ENCODE peak calls at places on chromosome 14, in nine cellular contexts. O is lower lobe of right lung; R is naive thymus-derived CD8-positive, alpha-beta T cell; C is stimulated activated naive B cell treated with anti-CD40 and anti-IgM and Interleukin-4, amounts not matched to agents 10 μg/mL and 1 μg/mL and 100 μg/mL, for 72 hours; F is NCI-H2081; B is CD8-positive, alpha-beta memory T cell; D is iris pigment epithelial cell; I is tibial artery; K is amniotic stem cell. A is an unnamed sample.
A peak's percentile ranks its signal among the peaks of the same experiment; 100 is the strongest.

GRCh38 chr14:30610719-30611388 is 11.3 kb upstream of the SCFD1 start:
- DNase-seq in D (peak; percentile 88), O (peak; percentile 58), K (peak; percentile 18), C (no peak), B (peak; percentile 51), F (peak; percentile 82), R (no peak), I (no peak), A (peak; percentile 63)

GRCh38 chr14:64826333-64826732 is 53.4 kb downstream of the SPTB start:
- DNase-seq in B (no peak), D (no peak), I (no peak), C (no peak), R (no peak), O (no peak), F (no peak), K (no peak), A (no peak)

GRCh38 chr14:21026988-21027315 is 2.1 kb upstream of the NDRG2 start:
- DNase-seq in O (no peak), R (no peak), F (no peak), D (no peak), K (no peak), I (no peak), C (no peak), B (no peak), A (peak; percentile 27)

GRCh38 chr14:96108061-96108795 is 69.1 kb downstream of the C14orf132 start:
- DNase-seq in R (no peak), K (no peak), C (no peak), I (no peak), D (no peak), F (no peak), B (no peak), O (no peak), A (no peak)

GRCh38 chr14:99807413-99808132 is 14.4 kb downstream of the EML1 start:
- DNase-seq in F (no peak), D (no peak), R (no peak), C (no peak), I (no peak), B (no peak), O (no peak), K (no peak), A (peak; percentile 66)

GRCh38 chr14:44955528-44955927 is 6.2 kb downstream of the KLHL28 start:
- DNase-seq in C (no peak), O (no peak), R (no peak), I (no peak), F (no peak), D (peak; percentile 6), B (no peak), K (no peak), A (no peak)

GRCh38 chr14:75982724-75983358 is 1.0 kb upstream of the TGFB3 start:
- DNase-seq in R (no peak), C (no peak), O (peak; percentile 69), B (no peak), F (no peak), I (peak; percentile 77), K (no peak), D (peak; percentile 53), A (peak; percentile 65)

GRCh38 chr14:96634896-96635295 is 132.7 kb downstream of the PAPOLA start:
- DNase-seq in C (no peak), F (no peak), D (no peak), K (no peak), B (no peak), R (no peak), I (no peak), O (no peak), A (no peak)

GRCh38 chr14:95045255-95045701 is 112.1 kb downstream of the DICER1 start:
- DNase-seq in K (no peak), R (no peak), B (no peak), O (no peak), F (no peak), D (no peak), C (no peak), I (peak; percentile 44), A (no peak)

GRCh38 chr14:104297313-104297704 is 158.9 kb downstream of the KIF26A start:
- DNase-seq in D (no peak), R (no peak), O (peak; percentile 21), K (no peak), F (no peak), B (peak; percentile 12), C (no peak), I (no peak), A (no peak)

GRCh38 chr14:24233538-24233866 is 773 bp downstream of the GMPR2 start:
- DNase-seq in F (no peak), K (no peak), B (no peak), R (no peak), O (no peak), I (peak; percentile 47), D (no peak), C (no peak), A (no peak)

A was measured in Daoy.